ENCODE peak calls at places on chromosomes 13 and 19, in eight cellular contexts. U, I, L, K, R, S, D and E are unnamed samples.

GRCh38 chr13:48014359-48014758 is 13.3 kb upstream of the SUCLA2 start:
- DNase-seq in K (no peak), R (no peak), L (no peak), S (no peak), I (no peak), U (no peak), D (no peak), E (no peak)

GRCh38 chr13:71877280-71877653 is 10.3 kb upstream of the DACH1 start:
- DNase-seq in U (no peak), S (no peak), D (no peak), L (no peak), K (no peak), I (no peak), R (no peak), E (no peak)

GRCh38 chr19:2360876-2361232 is 789 bp downstream of the TMPRSS9 start:
- DNase-seq in D (no peak), I (no peak), U (no peak), K (no peak), R (no peak), L (no peak), S (no peak), E (no peak)

GRCh38 chr19:16327911-16328823 is 3.5 kb downstream of the KLF2 start:
- DNase-seq in L (peak; percentile 61), S (peak; percentile 71), U (no peak), R (no peak), D (peak; percentile 9), I (peak; percentile 71), K (peak; percentile 45), E (no peak)

GRCh38 chr13:44249439-44249838 is 124.2 kb upstream of the SERP2 start:
- DNase-seq in L (no peak), I (peak; percentile 81), S (peak; percentile 72), K (no peak), D (no peak), R (no peak), U (no peak), E (no peak)

GRCh38 chr13:65724261-65724660 is 1505.9 kb downstream of the PCDH9 start:
- DNase-seq in K (no peak), D (no peak), L (no peak), U (no peak), S (peak; percentile 47), R (no peak), I (peak; percentile 14), E (no peak)

GRCh38 chr13:20400774-20401173 is 124.9 kb downstream of the CRYL1 start:
- DNase-seq in I (no peak), L (no peak), S (peak; percentile 52), D (no peak), K (no peak), R (no peak), U (no peak), E (no peak)

GRCh38 chr19:46967578-46968018 is 52.0 kb upstream of the NPAS1 start:
- DNase-seq in R (no peak), U (no peak), I (no peak), S (no peak), L (peak; percentile 15), K (peak; percentile 29), D (no peak), E (no peak)

GRCh38 chr19:37227996-37228395 is 10.0 kb downstream of the ZNF383 start:
- DNase-seq in D (no peak), U (peak; percentile 8), K (no peak), S (no peak), L (no peak), I (no peak), R (peak; percentile 12), E (no peak)

GRCh38 chr19:1045247-1045603 is 5.3 kb downstream of the ABCA7 start:
- DNase-seq in U (peak; percentile 72), I (no peak), K (peak; percentile 58), L (peak; percentile 78), S (no peak), R (peak; percentile 16), D (no peak), E (no peak)

GRCh38 chr13:28408235-28408848 is 86.6 kb downstream of the FLT1 start:
- DNase-seq in U (no peak), L (no peak), D (no peak), R (no peak), K (no peak), I (no peak), S (no peak), E (peak; percentile 94)

GRCh38 chr19:31269425-31270127 is 79.7 kb downstream of the TSHZ3 start:
- DNase-seq in U (no peak), K (no peak), R (no peak), S (peak; percentile 34), L (no peak), D (no peak), I (no peak), E (no peak)

GRCh38 chr13:85367887-85368286 is 431.3 kb downstream of the SLITRK6 start:
- DNase-seq in L (no peak), U (no peak), I (no peak), S (no peak), R (no peak), K (no peak), D (no peak), E (no peak)

GRCh38 chr19:35673121-35673804 is 6.9 kb downstream of the UPK1A start:
- DNase-seq in I (peak; percentile 29), R (no peak), S (peak; percentile 46), U (peak; percentile 36), D (no peak), K (no peak), L (peak; percentile 17), E (no peak)

GRCh38 chr13:76713280-76713679 is 172.9 kb downstream of the KCTD12 start:
- DNase-seq in K (no peak), L (no peak), U (no peak), S (no peak), R (no peak), D (no peak), I (no peak), E (no peak)

GRCh38 chr13:86757236-86757978 is 913.8 kb upstream of the SLITRK5 start:
- DNase-seq in I (no peak), K (peak; percentile 3), D (no peak), U (no peak), S (no peak), R (no peak), L (peak; percentile 20), E (no peak)

GRCh38 chr19:55340784-55341147 is 1.1 kb downstream of the KMT5C start:
- DNase-seq in L (no peak), U (peak; percentile 26), D (no peak), S (no peak), K (no peak), I (no peak), R (peak; percentile 78), E (peak; percentile 22)

GRCh38 chr13:113357529-113357928 is 6.4 kb downstream of the GRTP1 start:
- DNase-seq in L (no peak), D (no peak), I (peak; percentile 37), R (no peak), K (no peak), S (peak; percentile 69), U (no peak), E (no peak)

GRCh38 chr19:1931445-1931844 is 9.5 kb upstream of the CSNK1G2 start:
- DNase-seq in R (no peak), I (no peak), L (no peak), D (no peak), U (no peak), S (no peak), K (no peak), E (no peak)

GRCh38 chr13:99987180-99988047 is 5.8 kb downstream of the ZIC2 start:
- DNase-seq in S (no peak), R (no peak), I (no peak), D (no peak), U (no peak), K (no peak), L (no peak), E (no peak)

GRCh38 chr13:36850790-36851438 is 31.9 kb downstream of the RFXAP start:
- DNase-seq in L (no peak), S (peak; percentile 15), I (no peak), K (no peak), U (no peak), R (no peak), D (no peak), E (no peak)